ENCODE peak calls at places on chromosomes 13 and 19, in four cellular contexts. J, D, N and Z are unnamed samples.

GRCh38 chr19:47573076-47574026 is at the start of gene ZNF541:
- DNase-seq in J (peak; percentile 79), D (peak; percentile 75), N (no peak), Z (peak; percentile 8)

GRCh38 chr13:20721454-20722357 is 18.2 kb downstream of the IL17D start:
- DNase-seq in J (no peak), D (no peak), N (no peak), Z (peak; percentile 26)

GRCh38 chr13:107586216-107586615 is 629.1 kb downstream of the LIG4 start:
- DNase-seq in J (no peak), D (no peak), N (no peak), Z (no peak)

GRCh38 chr19:36573948-36574726 is 1.0 kb upstream of the ZNF529 start:
- DNase-seq in J (no peak), D (no peak), N (no peak), Z (no peak)

GRCh38 chr19:55638864-55639359 is 1.9 kb upstream of the ZNF580 start:
- DNase-seq in J (no peak), D (no peak), N (no peak), Z (no peak)

GRCh38 chr13:97491452-97491851 is 57.5 kb downstream of the RAP2A start:
- DNase-seq in J (no peak), D (no peak), N (no peak), Z (no peak)

GRCh38 chr13:112693831-112694497 is 4.1 kb downstream of the ATP11A start:
- DNase-seq in J (no peak), D (no peak), N (no peak), Z (no peak)

GRCh38 chr19:52533901-52534300 is 6.4 kb downstream of the ZNF808 start:
- DNase-seq in J (no peak), D (no peak), N (no peak), Z (no peak)

GRCh38 chr19:776549-776948 is 20.7 kb upstream of the PTBP1 start:
- DNase-seq in J (no peak), D (no peak), N (no peak), Z (no peak)

GRCh38 chr19:4803736-4804695 is 12.5 kb downstream of the FEM1A start:
- DNase-seq in J (peak; percentile 34), D (no peak), N (peak; percentile 10), Z (peak; percentile 27)

GRCh38 chr13:48086272-48086671 is 8.6 kb downstream of the MED4 start:
- DNase-seq in J (no peak), D (no peak), N (no peak), Z (no peak)

GRCh38 chr19:55383789-55384575 is at the start of gene TMEM238:
- DNase-seq in J (no peak), D (no peak), N (no peak), Z (peak; percentile 43)

GRCh38 chr19:55487884-55488687 is at the start of gene SSC5D:
- DNase-seq in J (no peak), D (no peak), N (no peak), Z (peak; percentile 5)

GRCh38 chr19:54525636-54526035 is 23.0 kb downstream of the LAIR2 start:
- DNase-seq in J (no peak), D (no peak), N (no peak), Z (no peak)

GRCh38 chr19:12478234-12478941 is 6.2 kb downstream of the ZNF709 start:
- DNase-seq in J (no peak), D (no peak), N (no peak), Z (no peak)

GRCh38 chr19:1131718-1132552 is 28.1 kb downstream of the GPX4 start:
- DNase-seq in J (peak; percentile 74), D (peak; percentile 58), N (no peak), Z (no peak)